ENCODE peak calls at places on chromosomes 12 and 14, in eight cellular contexts. W, K, G, H, J, A, P and I are unnamed samples.

GRCh38 chr14:58668848-58669480 is 31.2 kb downstream of the DACT1 start:
- DNase-seq in H (no peak), A (no peak), G (no peak), P (no peak), W (no peak), J (no peak), K (no peak), I (no peak)

GRCh38 chr14:99773496-99774203 is 19.6 kb upstream of the EML1 start:
- DNase-seq in J (no peak), K (no peak), P (no peak), G (no peak), A (no peak), W (no peak), H (no peak), I (no peak)

GRCh38 chr14:67564236-67564635 is 31.1 kb downstream of the PLEKHH1 start:
- DNase-seq in P (no peak), K (no peak), G (no peak), J (no peak), A (no peak), H (no peak), W (no peak), I (no peak)

GRCh38 chr12:94874086-94874985 is 129.2 kb downstream of the NDUFA12 start:
- DNase-seq in K (no peak), P (no peak), H (no peak), G (no peak), W (no peak), A (no peak), J (no peak), I (no peak)

GRCh38 chr14:61388173-61388975 is 67.0 kb downstream of the PRKCH start:
- DNase-seq in G (peak; percentile 30), W (no peak), K (no peak), P (peak; percentile 53), A (peak; percentile 49), J (peak; percentile 69), H (no peak), I (no peak)

GRCh38 chr12:1855241-1855640 is 34.9 kb downstream of the LRTM2 start:
- DNase-seq in J (no peak), A (peak; percentile 19), H (no peak), G (no peak), K (no peak), W (no peak), P (no peak), I (no peak)

GRCh38 chr14:31221266-31221665 is 13.7 kb upstream of the HECTD1 start:
- DNase-seq in W (no peak), K (no peak), P (no peak), A (no peak), G (no peak), J (no peak), H (no peak), I (no peak)

GRCh38 chr12:100215209-100215608 is 14.6 kb downstream of the ACTR6 start:
- DNase-seq in W (no peak), J (no peak), K (no peak), P (no peak), H (no peak), A (no peak), G (no peak), I (no peak)

GRCh38 chr14:104383088-104383805 is 196.3 kb upstream of the C14orf180 start:
- DNase-seq in J (no peak), H (no peak), P (no peak), G (no peak), A (peak; percentile 17), W (no peak), K (peak; percentile 35), I (no peak)

GRCh38 chr14:67821121-67821520 is 1.5 kb downstream of the RAD51B start:
- DNase-seq in G (no peak), K (no peak), W (no peak), H (no peak), J (no peak), A (no peak), P (no peak), I (no peak)

GRCh38 chr12:131912526-131913274 is 16.4 kb upstream of the PUS1 start:
- DNase-seq in G (no peak), J (peak; percentile 85), P (no peak), K (peak; percentile 70), H (peak; percentile 91), A (no peak), W (peak; percentile 24), I (peak; percentile 94)

GRCh38 chr14:88551936-88552565 is 2.8 kb downstream of the PTPN21 start:
- DNase-seq in H (peak; percentile 42), A (no peak), J (peak; percentile 41), P (no peak), G (no peak), W (no peak), K (peak; percentile 66), I (peak; percentile 30)

GRCh38 chr14:64932231-64932630 is 10.3 kb downstream of the GPX2 start:
- DNase-seq in J (no peak), W (peak; percentile 81), K (no peak), H (no peak), A (no peak), G (no peak), P (no peak), I (no peak)

GRCh38 chr14:74356892-74357575 is 8.8 kb downstream of the VRTN start:
- DNase-seq in J (no peak), K (no peak), W (no peak), P (no peak), H (no peak), A (no peak), G (no peak), I (no peak)

GRCh38 chr12:43758247-43758727 is 303 bp downstream of the PUS7L start:
- DNase-seq in W (peak; percentile 37), A (peak; percentile 53), G (no peak), J (no peak), P (no peak), K (no peak), H (no peak), I (no peak)

GRCh38 chr14:54603362-54603761 is 36.4 kb downstream of the SAMD4A start:
- DNase-seq in H (no peak), G (no peak), A (no peak), W (no peak), J (peak; percentile 48), P (no peak), K (no peak), I (no peak)

GRCh38 chr14:35632276-35633071 is 98.5 kb downstream of the INSM2 start:
- DNase-seq in K (no peak), G (no peak), W (no peak), H (no peak), P (no peak), A (no peak), J (no peak), I (no peak)

GRCh38 chr14:32939254-32940065 is 781 bp downstream of the NPAS3 start:
- DNase-seq in J (peak; percentile 68), P (no peak), A (no peak), K (peak; percentile 69), G (no peak), W (no peak), H (peak; percentile 83), I (peak; percentile 82)

GRCh38 chr12:15846887-15847286 is 35.3 kb upstream of the STRAP start:
- DNase-seq in G (no peak), J (no peak), P (no peak), W (no peak), H (peak; percentile 42), K (no peak), A (no peak), I (no peak)

GRCh38 chr12:73863541-73863940 is 674.1 kb upstream of the ATXN7L3B start:
- DNase-seq in J (peak; percentile 68), W (no peak), K (no peak), P (no peak), A (no peak), G (no peak), H (no peak), I (no peak)

GRCh38 chr14:52314521-52315354 is 626 bp downstream of the PTGER2 start:
- DNase-seq in J (peak; percentile 6), G (peak; percentile 15), H (peak; percentile 28), K (peak; percentile 69), W (no peak), A (no peak), P (peak; percentile 43), I (no peak)

GRCh38 chr12:4664111-4664510 is 15.2 kb downstream of the NDUFA9 start:
- DNase-seq in P (no peak), G (no peak), K (no peak), W (no peak), A (no peak), H (no peak), J (no peak), I (no peak)

GRCh38 chr12:132954471-132955048 is 1.5 kb downstream of the ZNF605 start:
- DNase-seq in A (no peak), W (no peak), H (no peak), K (no peak), J (peak; percentile 10), G (no peak), P (no peak), I (no peak)

GRCh38 chr12:122843472-122843871 is 8.2 kb downstream of the HIP1R start:
- DNase-seq in H (no peak), K (peak; percentile 39), W (no peak), P (no peak), A (no peak), J (no peak), G (no peak), I (no peak)
- H3K4me1 ChIP-seq in H (peaks cover 27% of the 10 kb centered on the region), K (peaks cover 37% of the 10 kb centered on the region), W (peaks cover 64% of the 10 kb centered on the region), P (no peaks in the 10 kb centered on the region), A (peaks cover 14% of the 10 kb centered on the region), J (peaks cover 32% of the 10 kb centered on the region), G (no peaks in the 10 kb centered on the region), I (peaks cover 50% of the 10 kb centered on the region)

GRCh38 chr12:68102163-68102562 is 57.4 kb downstream of the IFNG start:
- DNase-seq in H (no peak), J (no peak), K (no peak), A (no peak), W (no peak), P (no peak), G (no peak), I (no peak)
- H3K4me3 ChIP-seq in H (no peak overlapping the region), J (no peak overlapping the region), K (no peak overlapping the region), A (no peak overlapping the region), W (no peak overlapping the region), P (no peak overlapping the region), G (no peak overlapping the region), I (no peak overlapping the region)

DNA sequence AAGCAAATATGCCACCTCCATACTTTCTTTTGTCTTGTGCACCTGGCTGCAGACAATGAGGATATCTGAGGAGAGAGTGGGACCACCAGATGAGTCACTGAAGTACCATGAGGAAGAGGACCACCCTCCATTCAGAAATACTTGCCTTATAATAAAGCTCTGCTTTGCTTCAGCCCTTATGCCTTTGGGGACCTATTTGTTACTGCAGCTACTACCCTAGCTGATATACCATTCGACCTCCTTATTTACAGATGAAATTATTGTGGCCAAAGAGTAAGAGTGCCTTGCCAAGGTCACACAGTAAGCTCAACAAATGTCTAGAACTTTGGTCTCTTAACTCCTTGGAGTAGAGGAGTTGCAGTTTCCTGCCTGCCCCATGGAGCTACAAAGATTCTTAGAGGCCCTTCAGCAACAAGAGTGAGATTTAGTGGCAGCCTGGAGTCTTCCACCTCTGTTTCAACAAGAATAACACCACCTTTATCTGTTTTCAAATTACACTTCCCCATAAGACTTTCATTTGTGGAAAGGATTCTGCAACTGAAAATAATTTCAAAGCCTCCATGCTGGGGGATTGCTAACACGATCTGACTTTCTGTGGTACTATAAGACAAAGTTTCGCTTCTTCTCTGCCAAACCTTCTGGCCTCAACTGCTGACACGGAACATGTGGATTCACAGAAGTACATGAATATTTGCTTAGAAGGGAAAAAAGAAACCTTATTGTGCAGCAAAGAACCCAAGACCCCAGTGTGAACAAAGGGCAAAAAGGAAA is 3.6 kb downstream of the CMKLR1 start:
- DNase-seq in A (no peak), W (no peak), H (no peak), K (no peak), P (no peak), J (no peak), G (no peak), I (no peak)
- H3K4me1 ChIP-seq in A (no peaks in the 10 kb centered on the region), W (no peaks in the 10 kb centered on the region), H (no peaks in the 10 kb centered on the region), K (no peaks in the 10 kb centered on the region), P (peaks cover 6% of the 10 kb centered on the region), J (peaks cover 20% of the 10 kb centered on the region), G (no peaks in the 10 kb centered on the region), I (peaks cover 65% of the 10 kb centered on the region)

GRCh38 chr12:52200783-52201519 is 9.1 kb upstream of the KRT80 start:
- DNase-seq in H (no peak), K (peak; percentile 34), A (no peak), P (no peak), W (no peak), G (no peak), J (no peak), I (no peak)
- H3K4me3 ChIP-seq in H (no peak overlapping the region), K (no peak overlapping the region), A (no peak overlapping the region), P (no peak overlapping the region), W (no peak overlapping the region), G (no peak overlapping the region), J (no peak overlapping the region), I (no peak overlapping the region)